ENCODE peak calls at places on chromosome 2, in four cellular contexts. One of them, this sample, is unnamed.
A peak's percentile ranks its signal among the peaks of the same experiment; 100 is the strongest.

GRCh38 chr2:235669983-235670962 is 176.4 kb downstream of the AGAP1 start:
- DNase-seq in memory B cell: no peak
- DNase-seq in neural crest cell: peak; percentile 51
- DNase-seq in bronchial epithelial cell: peak; percentile 35
- DNase-seq in this sample: peak; percentile 64

GRCh38 chr2:174023591-174024523 is 58.7 kb upstream of the SP3 start:
- DNase-seq in memory B cell: no peak
- DNase-seq in neural crest cell: peak; percentile 20
- DNase-seq in bronchial epithelial cell: peak; percentile 99
- DNase-seq in this sample: peak; percentile 91

GRCh38 chr2:74099835-74100234 is 47.9 kb downstream of the BOLA3 start:
- DNase-seq in memory B cell: no peak
- DNase-seq in neural crest cell: no peak
- DNase-seq in bronchial epithelial cell: no peak
- DNase-seq in this sample: no peak

GRCh38 chr2:177651833-177652232 is 259.3 kb downstream of the AGPS start:
- DNase-seq in memory B cell: no peak
- DNase-seq in neural crest cell: no peak
- DNase-seq in bronchial epithelial cell: no peak
- DNase-seq in this sample: no peak

GRCh38 chr2:225033440-225034390 is 8.6 kb downstream of the DOCK10 start:
- DNase-seq in memory B cell: no peak
- DNase-seq in neural crest cell: no peak
- DNase-seq in bronchial epithelial cell: no peak
- DNase-seq in this sample: no peak

GRCh38 chr2:8427211-8427610 is 254.6 kb upstream of the ID2 start:
- DNase-seq in memory B cell: no peak
- DNase-seq in neural crest cell: no peak
- DNase-seq in bronchial epithelial cell: no peak
- DNase-seq in this sample: no peak

GRCh38 chr2:188369365-188369764 is 77.7 kb downstream of the GULP1 start:
- DNase-seq in memory B cell: no peak
- DNase-seq in neural crest cell: peak; percentile 6
- DNase-seq in bronchial epithelial cell: peak; percentile 49
- DNase-seq in this sample: peak; percentile 82

GRCh38 chr2:71589763-71590162 is 136.4 kb downstream of the DYSF start:
- DNase-seq in memory B cell: no peak
- DNase-seq in neural crest cell: no peak
- DNase-seq in bronchial epithelial cell: no peak
- DNase-seq in this sample: no peak

GRCh38 chr2:27832396-27832795 is 57.8 kb downstream of the RBKS start:
- DNase-seq in memory B cell: no peak
- DNase-seq in neural crest cell: no peak
- DNase-seq in bronchial epithelial cell: peak; percentile 68
- DNase-seq in this sample: no peak

GRCh38 chr2:23757686-23758433 is 169.1 kb downstream of the ATAD2B start:
- DNase-seq in memory B cell: no peak
- DNase-seq in neural crest cell: no peak
- DNase-seq in bronchial epithelial cell: peak; percentile 93
- DNase-seq in this sample: peak; percentile 80

GRCh38 chr2:64699712-64700111 is 46.0 kb upstream of the SERTAD2 start:
- DNase-seq in memory B cell: peak; percentile 25
- DNase-seq in neural crest cell: no peak
- DNase-seq in bronchial epithelial cell: no peak
- DNase-seq in this sample: no peak

GRCh38 chr2:22904126-22904684 is 480.8 kb upstream of the KLHL29 start:
- DNase-seq in memory B cell: no peak
- DNase-seq in neural crest cell: peak; percentile 56
- DNase-seq in bronchial epithelial cell: no peak
- DNase-seq in this sample: peak; percentile 3

GRCh38 chr2:62382757-62383156 is 123.2 kb downstream of the TMEM17 start:
- DNase-seq in memory B cell: no peak
- DNase-seq in neural crest cell: no peak
- DNase-seq in bronchial epithelial cell: no peak
- DNase-seq in this sample: no peak

GRCh38 chr2:88003074-88003755 is 13.1 kb downstream of the RNU2-63P start:
- DNase-seq in memory B cell: no peak
- DNase-seq in neural crest cell: peak; percentile 12
- DNase-seq in bronchial epithelial cell: no peak
- DNase-seq in this sample: no peak

GRCh38 chr2:82320296-82320695 is 2015.7 kb upstream of the LRRTM1 start:
- DNase-seq in memory B cell: no peak
- DNase-seq in neural crest cell: no peak
- DNase-seq in bronchial epithelial cell: no peak
- DNase-seq in this sample: no peak